ENCODE peak calls at places on chromosomes 7 and 10, in five cellular contexts. C, R, J, W and M are unnamed samples.

GRCh38 chr10:116417821-116418220 is 9.8 kb upstream of the PNLIPRP3 start:
- DNase-seq in C (no peak), J (no peak), R (no peak), W (no peak), M (no peak)

GRCh38 chr10:12844796-12845524 is 156.6 kb downstream of the CCDC3 start:
- DNase-seq in C (no peak), R (no peak), J (no peak), W (no peak), M (no peak)

GRCh38 chr7:95420996-95421846 is 13.6 kb downstream of the PON2 start:
- DNase-seq in R (no peak), W (no peak), C (no peak), J (no peak), M (no peak)

GRCh38 chr7:156661637-156662036 is 21.1 kb downstream of the RNF32 start:
- DNase-seq in W (no peak), C (no peak), J (no peak), R (no peak), M (no peak)

GRCh38 chr7:1409555-1409954 is 49.7 kb downstream of the MICALL2 start:
- DNase-seq in W (no peak), R (no peak), C (no peak), J (no peak), M (no peak)

GRCh38 chr10:36362257-36362656 is 720.2 kb upstream of the FZD8 start:
- DNase-seq in J (no peak), W (no peak), C (no peak), R (no peak), M (no peak)

GRCh38 chr7:23653942-23654341 is 26.1 kb upstream of the FAM221A start:
- DNase-seq in C (no peak), W (no peak), J (no peak), R (no peak), M (no peak)

GRCh38 chr7:31370610-31371009 is 30.1 kb upstream of the NEUROD6 start:
- DNase-seq in R (no peak), W (no peak), J (no peak), C (no peak), M (no peak)

GRCh38 chr10:11104772-11105675 is 87.4 kb downstream of the CELF2 start:
- DNase-seq in R (no peak), J (no peak), C (no peak), W (no peak), M (no peak)

GRCh38 chr10:96401036-96401435 is 42.2 kb upstream of the OPALIN start:
- DNase-seq in J (peak; percentile 58), W (peak; percentile 7), C (no peak), R (no peak), M (peak; percentile 31)

GRCh38 chr10:129122846-129123245 is 344.2 kb upstream of the MGMT start:
- DNase-seq in W (no peak), R (no peak), J (no peak), C (no peak), M (no peak)

GRCh38 chr10:131113892-131114291 is 197.6 kb downstream of the TCERG1L start:
- DNase-seq in J (no peak), R (no peak), C (no peak), W (no peak), M (no peak)

GRCh38 chr7:92953657-92954056 is 117.3 kb upstream of the CDK6 start:
- DNase-seq in C (no peak), R (no peak), J (peak; percentile 17), W (no peak), M (no peak)

GRCh38 chr7:126450269-126450671 is 802.5 kb downstream of the GRM8 start:
- DNase-seq in J (no peak), W (no peak), R (no peak), C (no peak), M (no peak)

GRCh38 chr10:35339946-35340345 is 3.6 kb downstream of the CCNY start:
- DNase-seq in C (no peak), W (no peak), R (no peak), J (no peak), M (no peak)

GRCh38 chr7:28405662-28406061 is 6.7 kb upstream of the CREB5 start:
- DNase-seq in W (peak; percentile 71), R (no peak), C (no peak), J (no peak), M (peak; percentile 84)

GRCh38 chr7:137544450-137545058 is 201.0 kb upstream of the PTN start:
- DNase-seq in R (no peak), C (no peak), W (no peak), J (no peak), M (no peak)

GRCh38 chr7:114670676-114671075 is 251.2 kb upstream of the MDFIC start:
- DNase-seq in C (no peak), W (no peak), R (no peak), J (no peak), M (no peak)

GRCh38 chr7:77786018-77786417 is 12.2 kb downstream of the TMEM60 start:
- DNase-seq in W (no peak), J (no peak), C (no peak), R (no peak), M (no peak)

GRCh38 chr10:130138479-130138866 is 2.3 kb downstream of the GLRX3 start:
- DNase-seq in R (no peak), C (peak; percentile 52), J (no peak), W (no peak), M (no peak)

GRCh38 chr10:77920495-77920894 is 6.1 kb downstream of the DLG5 start:
- DNase-seq in C (no peak), R (no peak), W (no peak), J (no peak), M (no peak)

GRCh38 chr10:99775850-99776249 is 6.6 kb upstream of the ABCC2 start:
- DNase-seq in R (no peak), C (no peak), W (no peak), J (no peak), M (no peak)

GRCh38 chr7:78673272-78673671 is 780.2 kb downstream of the MAGI2 start:
- DNase-seq in R (no peak), J (no peak), C (peak; percentile 34), W (no peak), M (no peak)

GRCh38 chr10:31381766-31382316 is 62.8 kb downstream of the ZEB1 start:
- DNase-seq in W (no peak), C (no peak), R (no peak), J (no peak), M (no peak)

GRCh38 chr10:80529604-80530003 is 8.1 kb upstream of the SH2D4B start:
- DNase-seq in W (no peak), J (no peak), C (no peak), R (no peak), M (no peak)

DNA sequence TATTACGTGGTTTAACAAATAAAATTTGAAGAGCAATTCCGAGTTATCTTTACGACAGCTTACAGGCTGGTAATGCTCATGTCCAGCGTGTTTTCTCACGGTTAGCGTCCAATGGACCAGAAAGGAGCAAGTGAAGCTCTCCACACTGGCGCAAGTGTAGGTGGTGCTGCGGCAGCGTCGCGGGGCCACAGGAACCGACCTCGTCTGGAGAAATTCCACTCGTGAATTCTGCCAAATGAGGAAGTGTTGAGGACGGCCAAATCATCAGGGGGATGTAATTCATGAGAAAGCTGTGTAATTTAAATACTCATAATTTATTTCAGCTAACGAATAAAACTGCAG is 350 bp upstream of the ZNF37A start:
- DNase-seq in W (no peak), R (no peak), J (no peak), C (no peak), M (no peak)
- H3K4me3 ChIP-seq in W (peak overlapping the region; percentile 86), R (peak overlapping the region; percentile 87), J (peak overlapping the region; percentile 57), C (peak overlapping the region; percentile 46), M (peak overlapping the region; percentile 98)

GRCh38 chr10:97573672-97574071 is 1.1 kb downstream of the ANKRD2 start:
- DNase-seq in C (no peak), J (no peak), R (no peak), W (no peak), M (no peak)

GRCh38 chr10:97573021-97573420 is 442 bp downstream of the ANKRD2 start:
- DNase-seq in R (no peak), W (no peak), J (no peak), C (no peak), M (no peak)

GRCh38 chr10:97572214-97572989 is at the start of gene ANKRD2:
- DNase-seq in W (peak; percentile 86), J (peak; percentile 84), R (peak; percentile 74), C (peak; percentile 81), M (peak; percentile 85)

GRCh38 chr10:97575101-97575668 is 2.6 kb downstream of the ANKRD2 start:
- DNase-seq in W (no peak), C (no peak), R (no peak), J (no peak), M (no peak)

GRCh38 chr10:97574374-97575100 is 2.0 kb downstream of the ANKRD2 start:
- DNase-seq in C (peak; percentile 73), R (peak; percentile 87), J (no peak), W (no peak), M (peak; percentile 80)
- H3K27ac ChIP-seq in C (no peak overlapping the region), R (peak overlapping the region; percentile 60), J (no peak overlapping the region), W (no peak overlapping the region), M (peak overlapping the region; percentile 1)

DNA sequence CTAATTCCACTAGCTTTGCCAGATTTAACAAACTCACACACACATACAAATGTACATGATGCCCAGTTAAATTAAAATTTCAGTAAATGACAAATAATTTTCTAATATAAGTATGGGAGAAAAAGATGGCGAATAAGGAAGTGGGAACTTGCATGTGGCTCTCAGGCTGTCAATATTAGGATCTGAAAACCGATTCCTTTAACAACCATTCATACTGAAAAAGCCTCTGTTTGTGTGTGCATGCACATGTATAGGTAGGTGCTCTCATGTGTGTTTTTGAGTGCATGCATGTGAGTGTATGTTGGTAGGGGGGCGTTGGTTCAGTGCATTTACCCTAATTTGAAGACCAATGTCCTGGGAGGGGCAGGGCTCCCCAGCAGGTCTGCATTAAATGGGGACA is 125.3 kb downstream of the HTR7 start:
- DNase-seq in R (no peak), C (no peak), W (no peak), J (no peak), M (no peak)
- H3K4me3 ChIP-seq in R (no peak overlapping the region), C (no peak overlapping the region), W (no peak overlapping the region), J (no peak overlapping the region), M (no peak overlapping the region)

DNA sequence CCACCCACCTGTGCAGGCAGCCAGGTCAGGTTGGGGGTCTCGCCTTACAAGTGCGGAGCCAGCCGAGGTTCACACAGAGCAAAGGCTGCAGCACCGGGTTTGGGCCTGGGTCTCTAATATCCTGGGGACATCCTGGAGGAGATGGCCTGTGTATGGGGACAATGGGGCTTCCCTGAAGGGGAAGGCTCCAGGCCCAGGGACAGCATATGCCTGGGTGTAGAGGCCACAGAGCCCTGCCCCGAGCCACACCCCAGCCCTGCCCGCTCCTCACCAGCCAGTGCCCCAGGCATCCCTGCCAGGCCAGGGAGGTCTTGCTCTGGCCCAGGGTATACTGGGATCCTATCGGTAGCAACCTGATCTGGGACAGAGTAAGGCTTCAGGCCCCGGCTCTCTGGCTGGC is 9.1 kb downstream of the TTYH3 start:
- DNase-seq in W (no peak), R (no peak), J (no peak), C (no peak), M (no peak)
- H3K27ac ChIP-seq in W (peak overlapping the region; percentile 55), R (peak overlapping the region; percentile 92), J (peak overlapping the region; percentile 82), C (peak overlapping the region; percentile 88), M (peak overlapping the region; percentile 94)

DNA sequence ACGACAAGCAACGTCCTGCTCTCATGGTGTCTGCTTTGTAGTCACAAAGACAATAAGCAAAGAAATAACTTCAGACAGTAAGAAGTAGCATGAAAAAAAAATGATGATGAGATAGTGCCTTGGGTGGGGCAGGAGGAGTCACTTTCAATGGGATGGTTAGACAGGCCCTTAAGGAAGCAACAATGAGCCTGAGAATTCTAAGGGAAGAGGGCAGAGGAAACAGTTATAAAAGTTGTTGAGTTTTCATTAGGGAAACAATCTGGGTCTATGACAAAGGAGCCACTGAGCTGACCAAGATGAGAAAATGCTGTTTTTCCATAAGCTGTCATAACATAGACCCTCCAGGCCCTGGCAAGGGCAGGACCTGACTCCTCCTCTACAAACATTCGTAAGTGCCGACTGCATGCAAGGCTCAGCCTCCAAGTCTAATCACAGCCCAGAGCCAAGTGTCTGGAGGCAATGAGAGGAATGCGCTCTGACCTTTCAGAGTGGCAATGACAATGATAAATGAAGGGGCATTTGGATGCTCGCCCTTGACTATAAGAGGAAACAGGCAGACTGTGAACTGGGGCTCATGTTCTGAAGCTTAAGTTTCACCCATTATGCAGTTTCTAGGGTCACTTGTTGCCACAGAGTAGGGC is 43.7 kb downstream of the PPP1R3C start:
- DNase-seq in W (no peak), J (no peak), R (no peak), C (no peak), M (peak; percentile 83)
- H3K4me3 ChIP-seq in W (no peak overlapping the region), J (no peak overlapping the region), R (no peak overlapping the region), C (no peak overlapping the region), M (no peak overlapping the region)